ENCODE peak calls at places on chromosomes 4 and X, in ten cellular contexts. One of them, this sample, is unnamed.

GRCh38 chrX:36898301-36898700 is 109.9 kb upstream of the FAM47C start:
- DNase-seq in H9: no peak
- DNase-seq in CD4-positive, alpha-beta T cell: no peak
- DNase-seq in activated CD4-positive, alpha-beta T cell treated with anti-CD3 and anti-CD28 coated beads, Interleukin-2, amount 50 U/mL, for 1 hour: no peak
- DNase-seq in Ammon's horn: no peak
- DNase-seq in neural crest cell: no peak
- DNase-seq in fibroblast of pulmonary artery: peak
- DNase-seq in upper lobe of left lung: no peak
- DNase-seq in WTC11: no peak
- DNase-seq in NCI-H1092 treated with DMSO at 0.1 percent for 48 hours: no peak
- DNase-seq in this sample: no peak

GRCh38 chr4:175440776-175441175 is 371.3 kb downstream of the GPM6A start:
- DNase-seq in H9: no peak
- DNase-seq in CD4-positive, alpha-beta T cell: no peak
- DNase-seq in activated CD4-positive, alpha-beta T cell treated with anti-CD3 and anti-CD28 coated beads, Interleukin-2, amount 50 U/mL, for 1 hour: no peak
- DNase-seq in Ammon's horn: no peak
- DNase-seq in neural crest cell: no peak
- DNase-seq in fibroblast of pulmonary artery: no peak
- DNase-seq in upper lobe of left lung: no peak
- DNase-seq in WTC11: no peak
- DNase-seq in NCI-H1092 treated with DMSO at 0.1 percent for 48 hours: no peak
- DNase-seq in this sample: no peak

GRCh38 chr4:26372525-26373172 is 51.8 kb downstream of the RBPJ start:
- DNase-seq in H9: no peak
- DNase-seq in CD4-positive, alpha-beta T cell: peak
- DNase-seq in activated CD4-positive, alpha-beta T cell treated with anti-CD3 and anti-CD28 coated beads, Interleukin-2, amount 50 U/mL, for 1 hour: peak
- DNase-seq in Ammon's horn: peak
- DNase-seq in neural crest cell: no peak
- DNase-seq in fibroblast of pulmonary artery: peak
- DNase-seq in upper lobe of left lung: no peak
- DNase-seq in WTC11: no peak
- DNase-seq in NCI-H1092 treated with DMSO at 0.1 percent for 48 hours: peak
- DNase-seq in this sample: peak

GRCh38 chr4:129323630-129324029 is 227.7 kb downstream of the C4orf33 start:
- DNase-seq in H9: no peak
- DNase-seq in CD4-positive, alpha-beta T cell: no peak
- DNase-seq in activated CD4-positive, alpha-beta T cell treated with anti-CD3 and anti-CD28 coated beads, Interleukin-2, amount 50 U/mL, for 1 hour: no peak
- DNase-seq in Ammon's horn: no peak
- DNase-seq in neural crest cell: no peak
- DNase-seq in fibroblast of pulmonary artery: no peak
- DNase-seq in upper lobe of left lung: no peak
- DNase-seq in WTC11: no peak
- DNase-seq in NCI-H1092 treated with DMSO at 0.1 percent for 48 hours: peak
- DNase-seq in this sample: peak

GRCh38 chr4:67909910-67910905 is 26.4 kb upstream of the TMPRSS11D start:
- DNase-seq in H9: no peak
- DNase-seq in CD4-positive, alpha-beta T cell: no peak
- DNase-seq in activated CD4-positive, alpha-beta T cell treated with anti-CD3 and anti-CD28 coated beads, Interleukin-2, amount 50 U/mL, for 1 hour: no peak
- DNase-seq in Ammon's horn: no peak
- DNase-seq in neural crest cell: no peak
- DNase-seq in fibroblast of pulmonary artery: peak
- DNase-seq in upper lobe of left lung: no peak
- DNase-seq in WTC11: no peak
- DNase-seq in NCI-H1092 treated with DMSO at 0.1 percent for 48 hours: no peak
- DNase-seq in this sample: no peak

GRCh38 chr4:15398001-15398400 is 29.8 kb upstream of the C1QTNF7 start:
- DNase-seq in H9: no peak
- DNase-seq in CD4-positive, alpha-beta T cell: no peak
- DNase-seq in activated CD4-positive, alpha-beta T cell treated with anti-CD3 and anti-CD28 coated beads, Interleukin-2, amount 50 U/mL, for 1 hour: no peak
- DNase-seq in Ammon's horn: no peak
- DNase-seq in neural crest cell: no peak
- DNase-seq in fibroblast of pulmonary artery: no peak
- DNase-seq in upper lobe of left lung: no peak
- DNase-seq in WTC11: no peak
- DNase-seq in NCI-H1092 treated with DMSO at 0.1 percent for 48 hours: no peak
- DNase-seq in this sample: no peak

GRCh38 chrX:1481636-1482529 is 29.2 kb upstream of the ASMTL start:
- DNase-seq in H9: peak
- DNase-seq in CD4-positive, alpha-beta T cell: peak
- DNase-seq in activated CD4-positive, alpha-beta T cell treated with anti-CD3 and anti-CD28 coated beads, Interleukin-2, amount 50 U/mL, for 1 hour: peak
- DNase-seq in Ammon's horn: peak
- DNase-seq in neural crest cell: peak
- DNase-seq in fibroblast of pulmonary artery: peak
- DNase-seq in upper lobe of left lung: no peak
- DNase-seq in WTC11: peak
- DNase-seq in NCI-H1092 treated with DMSO at 0.1 percent for 48 hours: no peak
- DNase-seq in this sample: no peak

GRCh38 chrX:9995855-9996339 is 28.7 kb downstream of the CLDN34 start:
- DNase-seq in H9: peak
- DNase-seq in CD4-positive, alpha-beta T cell: peak
- DNase-seq in activated CD4-positive, alpha-beta T cell treated with anti-CD3 and anti-CD28 coated beads, Interleukin-2, amount 50 U/mL, for 1 hour: peak
- DNase-seq in Ammon's horn: peak
- DNase-seq in neural crest cell: peak
- DNase-seq in fibroblast of pulmonary artery: peak
- DNase-seq in upper lobe of left lung: peak
- DNase-seq in WTC11: peak
- DNase-seq in NCI-H1092 treated with DMSO at 0.1 percent for 48 hours: peak
- DNase-seq in this sample: peak

GRCh38 chrX:18956322-18957032 is 27.4 kb downstream of the PHKA2 start:
- DNase-seq in H9: no peak
- DNase-seq in CD4-positive, alpha-beta T cell: no peak
- DNase-seq in activated CD4-positive, alpha-beta T cell treated with anti-CD3 and anti-CD28 coated beads, Interleukin-2, amount 50 U/mL, for 1 hour: no peak
- DNase-seq in Ammon's horn: no peak
- DNase-seq in neural crest cell: no peak
- DNase-seq in fibroblast of pulmonary artery: no peak
- DNase-seq in upper lobe of left lung: no peak
- DNase-seq in WTC11: no peak
- DNase-seq in NCI-H1092 treated with DMSO at 0.1 percent for 48 hours: no peak
- DNase-seq in this sample: no peak

GRCh38 chrX:132463411-132463810 is 25.4 kb downstream of the MBNL3 start:
- DNase-seq in H9: no peak
- DNase-seq in CD4-positive, alpha-beta T cell: no peak
- DNase-seq in activated CD4-positive, alpha-beta T cell treated with anti-CD3 and anti-CD28 coated beads, Interleukin-2, amount 50 U/mL, for 1 hour: no peak
- DNase-seq in Ammon's horn: no peak
- DNase-seq in neural crest cell: no peak
- DNase-seq in fibroblast of pulmonary artery: peak
- DNase-seq in upper lobe of left lung: no peak
- DNase-seq in WTC11: peak
- DNase-seq in NCI-H1092 treated with DMSO at 0.1 percent for 48 hours: no peak
- DNase-seq in this sample: no peak

GRCh38 chr4:137263206-137263605 is 269.1 kb downstream of the PCDH18 start:
- DNase-seq in H9: no peak
- DNase-seq in CD4-positive, alpha-beta T cell: no peak
- DNase-seq in activated CD4-positive, alpha-beta T cell treated with anti-CD3 and anti-CD28 coated beads, Interleukin-2, amount 50 U/mL, for 1 hour: no peak
- DNase-seq in Ammon's horn: no peak
- DNase-seq in neural crest cell: no peak
- DNase-seq in fibroblast of pulmonary artery: no peak
- DNase-seq in upper lobe of left lung: no peak
- DNase-seq in WTC11: no peak
- DNase-seq in NCI-H1092 treated with DMSO at 0.1 percent for 48 hours: no peak
- DNase-seq in this sample: no peak